ENCODE peak calls at places on chromosomes 13 and 19, in six cellular contexts. One of them, this sample, is unnamed.

GRCh38 chr19:13827656-13828055 is 32.4 kb downstream of the ZSWIM4 start:
- DNase-seq in HT1080: no peak
- DNase-seq in pancreas: no peak
- DNase-seq in cardiac muscle cell: no peak
- DNase-seq in T-helper 2 cell: no peak
- DNase-seq in amygdala: no peak
- DNase-seq in this sample: no peak

GRCh38 chr19:12825259-12826131 is 8.9 kb downstream of the RTBDN start:
- DNase-seq in amygdala: no peak
- DNase-seq in cardiac muscle cell: peak
- DNase-seq in T-helper 2 cell: no peak
- DNase-seq in HT1080: no peak
- DNase-seq in pancreas: no peak
- DNase-seq in this sample: no peak

GRCh38 chr13:48072304-48072703 is 22.6 kb downstream of the MED4 start:
- DNase-seq in HT1080: no peak
- DNase-seq in amygdala: no peak
- DNase-seq in pancreas: no peak
- DNase-seq in T-helper 2 cell: no peak
- DNase-seq in cardiac muscle cell: no peak
- DNase-seq in this sample: no peak

GRCh38 chr13:97329331-97329730 is 104.6 kb upstream of the RAP2A start:
- DNase-seq in pancreas: no peak
- DNase-seq in T-helper 2 cell: no peak
- DNase-seq in HT1080: no peak
- DNase-seq in amygdala: no peak
- DNase-seq in cardiac muscle cell: no peak
- DNase-seq in this sample: no peak

GRCh38 chr19:8086849-8087248 is 34.3 kb downstream of the CCL25 start:
- DNase-seq in cardiac muscle cell: no peak
- DNase-seq in HT1080: no peak
- DNase-seq in amygdala: no peak
- DNase-seq in T-helper 2 cell: no peak
- DNase-seq in pancreas: no peak
- DNase-seq in this sample: no peak

GRCh38 chr19:1057185-1057857 is 9.6 kb upstream of the ARHGAP45 start:
- DNase-seq in T-helper 2 cell: no peak
- DNase-seq in pancreas: no peak
- DNase-seq in HT1080: peak
- DNase-seq in cardiac muscle cell: peak
- DNase-seq in amygdala: no peak
- DNase-seq in this sample: no peak

GRCh38 chr19:16684216-16684615 is 23.3 kb downstream of the TMEM38A start:
- DNase-seq in pancreas: no peak
- DNase-seq in amygdala: no peak
- DNase-seq in T-helper 2 cell: no peak
- DNase-seq in cardiac muscle cell: no peak
- DNase-seq in HT1080: no peak
- DNase-seq in this sample: no peak

GRCh38 chr19:16043156-16043757 is 33.0 kb upstream of the TPM4 start:
- DNase-seq in pancreas: no peak
- DNase-seq in T-helper 2 cell: no peak
- DNase-seq in cardiac muscle cell: no peak
- DNase-seq in amygdala: no peak
- DNase-seq in HT1080: no peak
- DNase-seq in this sample: no peak

GRCh38 chr19:46574533-46574932 is 26.6 kb upstream of the CALM3 start:
- DNase-seq in T-helper 2 cell: peak
- DNase-seq in pancreas: no peak
- DNase-seq in amygdala: no peak
- DNase-seq in cardiac muscle cell: no peak
- DNase-seq in HT1080: no peak
- DNase-seq in this sample: peak

GRCh38 chr13:29543230-29544215 is 52.0 kb downstream of the SLC7A1 start:
- DNase-seq in amygdala: no peak
- DNase-seq in T-helper 2 cell: no peak
- DNase-seq in HT1080: peak
- DNase-seq in cardiac muscle cell: no peak
- DNase-seq in pancreas: no peak
- DNase-seq in this sample: peak

GRCh38 chr19:9857920-9858746 is 23.0 kb downstream of the PIN1 start:
- DNase-seq in cardiac muscle cell: no peak
- DNase-seq in HT1080: no peak
- DNase-seq in amygdala: no peak
- DNase-seq in pancreas: no peak
- DNase-seq in T-helper 2 cell: no peak
- DNase-seq in this sample: no peak

GRCh38 chr19:39532233-39533002 is at the start of gene EID2B:
- DNase-seq in pancreas: peak
- DNase-seq in HT1080: peak
- DNase-seq in cardiac muscle cell: peak
- DNase-seq in T-helper 2 cell: peak
- DNase-seq in amygdala: peak
- DNase-seq in this sample: peak

GRCh38 chr13:94080527-94080926 is 399.0 kb downstream of the DCT start:
- DNase-seq in pancreas: no peak
- DNase-seq in amygdala: no peak
- DNase-seq in T-helper 2 cell: no peak
- DNase-seq in HT1080: no peak
- DNase-seq in cardiac muscle cell: no peak
- DNase-seq in this sample: no peak

GRCh38 chr19:17775991-17776803 is 18.7 kb upstream of the B3GNT3 start:
- DNase-seq in pancreas: no peak
- DNase-seq in cardiac muscle cell: no peak
- DNase-seq in HT1080: no peak
- DNase-seq in amygdala: no peak
- DNase-seq in T-helper 2 cell: no peak
- DNase-seq in this sample: no peak

GRCh38 chr19:38180071-38180470 is 44.0 kb downstream of the DPF1 start:
- DNase-seq in HT1080: no peak
- DNase-seq in cardiac muscle cell: no peak
- DNase-seq in T-helper 2 cell: no peak
- DNase-seq in amygdala: no peak
- DNase-seq in pancreas: no peak
- DNase-seq in this sample: no peak

GRCh38 chr19:5354403-5354802 is 13.8 kb upstream of the PTPRS start:
- DNase-seq in T-helper 2 cell: no peak
- DNase-seq in pancreas: no peak
- DNase-seq in amygdala: no peak
- DNase-seq in HT1080: no peak
- DNase-seq in cardiac muscle cell: no peak
- DNase-seq in this sample: no peak

GRCh38 chr19:532578-533484 is 1.3 kb downstream of the CDC34 start:
- DNase-seq in pancreas: peak
- DNase-seq in amygdala: peak
- DNase-seq in T-helper 2 cell: no peak
- DNase-seq in HT1080: peak
- DNase-seq in cardiac muscle cell: peak
- DNase-seq in this sample: peak

GRCh38 chr13:71773534-71773933 is 93.5 kb downstream of the DACH1 start:
- DNase-seq in T-helper 2 cell: no peak
- DNase-seq in pancreas: no peak
- DNase-seq in cardiac muscle cell: no peak
- DNase-seq in amygdala: no peak
- DNase-seq in HT1080: no peak
- DNase-seq in this sample: no peak

GRCh38 chr13:30577381-30577780 is 40.3 kb upstream of the USPL1 start:
- DNase-seq in amygdala: no peak
- DNase-seq in pancreas: no peak
- DNase-seq in cardiac muscle cell: no peak
- DNase-seq in HT1080: peak
- DNase-seq in T-helper 2 cell: peak
- DNase-seq in this sample: peak

GRCh38 chr19:371501-372160 is 27.0 kb upstream of the MIER2 start:
- DNase-seq in HT1080: no peak
- DNase-seq in pancreas: no peak
- DNase-seq in amygdala: no peak
- DNase-seq in cardiac muscle cell: no peak
- DNase-seq in T-helper 2 cell: no peak
- DNase-seq in this sample: no peak

GRCh38 chr13:19083340-19083739 is 98.3 kb downstream of the TUBA3C start:
- DNase-seq in HT1080: no peak
- DNase-seq in amygdala: no peak
- DNase-seq in T-helper 2 cell: no peak
- DNase-seq in pancreas: no peak
- DNase-seq in cardiac muscle cell: no peak
- DNase-seq in this sample: no peak

GRCh38 chr13:107348931-107349330 is 781.0 kb upstream of the ARGLU1 start:
- DNase-seq in T-helper 2 cell: no peak
- DNase-seq in amygdala: no peak
- DNase-seq in pancreas: no peak
- DNase-seq in HT1080: peak
- DNase-seq in cardiac muscle cell: no peak
- DNase-seq in this sample: peak

GRCh38 chr19:8209111-8209964 is at the start of gene CERS4:
- DNase-seq in T-helper 2 cell: peak
- DNase-seq in amygdala: peak
- DNase-seq in cardiac muscle cell: peak
- DNase-seq in pancreas: peak
- DNase-seq in HT1080: no peak
- DNase-seq in this sample: peak

GRCh38 chr13:100588350-100589177 is at the start of gene GGACT:
- DNase-seq in HT1080: peak
- DNase-seq in cardiac muscle cell: peak
- DNase-seq in pancreas: peak
- DNase-seq in amygdala: peak
- DNase-seq in T-helper 2 cell: peak
- DNase-seq in this sample: peak

GRCh38 chr13:61777281-61777680 is 361.6 kb upstream of the PCDH20 start:
- DNase-seq in T-helper 2 cell: no peak
- DNase-seq in cardiac muscle cell: no peak
- DNase-seq in pancreas: no peak
- DNase-seq in amygdala: no peak
- DNase-seq in HT1080: no peak
- DNase-seq in this sample: no peak

GRCh38 chr19:14718522-14719113 is 28.8 kb downstream of the ZNF333 start:
- DNase-seq in HT1080: no peak
- DNase-seq in pancreas: no peak
- DNase-seq in amygdala: no peak
- DNase-seq in cardiac muscle cell: no peak
- DNase-seq in T-helper 2 cell: no peak
- DNase-seq in this sample: no peak

GRCh38 chr13:47672245-47672975 is 328.7 kb downstream of the SUCLA2 start:
- DNase-seq in cardiac muscle cell: no peak
- DNase-seq in amygdala: no peak
- DNase-seq in pancreas: no peak
- DNase-seq in T-helper 2 cell: no peak
- DNase-seq in HT1080: no peak
- DNase-seq in this sample: no peak

GRCh38 chr19:14004619-14005380 is 1.3 kb downstream of the RFX1 start:
- DNase-seq in HT1080: no peak
- DNase-seq in pancreas: peak
- DNase-seq in T-helper 2 cell: no peak
- DNase-seq in cardiac muscle cell: no peak
- DNase-seq in amygdala: no peak
- DNase-seq in this sample: no peak

GRCh38 chr13:25463496-25463895 is 91.7 kb downstream of the ATP8A2 start:
- DNase-seq in T-helper 2 cell: no peak
- DNase-seq in pancreas: no peak
- DNase-seq in cardiac muscle cell: no peak
- DNase-seq in HT1080: peak
- DNase-seq in amygdala: no peak
- DNase-seq in this sample: no peak

GRCh38 chr13:50123862-50124535 is 108.8 kb downstream of the KCNRG start:
- DNase-seq in amygdala: peak
- DNase-seq in HT1080: peak
- DNase-seq in pancreas: peak
- DNase-seq in T-helper 2 cell: peak
- DNase-seq in cardiac muscle cell: peak
- DNase-seq in this sample: peak

GRCh38 chr19:16737909-16738308 is 18.3 kb downstream of the NWD1 start:
- DNase-seq in amygdala: no peak
- DNase-seq in HT1080: no peak
- DNase-seq in pancreas: no peak
- DNase-seq in cardiac muscle cell: no peak
- DNase-seq in T-helper 2 cell: no peak
- DNase-seq in this sample: no peak

GRCh38 chr13:100490692-100491091 is 97.9 kb downstream of the GGACT start:
- DNase-seq in amygdala: no peak
- DNase-seq in pancreas: no peak
- DNase-seq in T-helper 2 cell: no peak
- DNase-seq in HT1080: no peak
- DNase-seq in cardiac muscle cell: no peak
- DNase-seq in this sample: no peak

GRCh38 chr19:9966024-9966423 is 29.7 kb upstream of the OLFM2 start:
- DNase-seq in amygdala: no peak
- DNase-seq in HT1080: no peak
- DNase-seq in pancreas: no peak
- DNase-seq in T-helper 2 cell: no peak
- DNase-seq in cardiac muscle cell: no peak
- DNase-seq in this sample: no peak

GRCh38 chr13:49956131-49956530 is 20.0 kb upstream of the SPRYD7 start:
- DNase-seq in amygdala: no peak
- DNase-seq in pancreas: no peak
- DNase-seq in cardiac muscle cell: no peak
- DNase-seq in T-helper 2 cell: no peak
- DNase-seq in HT1080: no peak
- DNase-seq in this sample: no peak

GRCh38 chr19:47573076-47574026 is at the start of gene ZNF541:
- DNase-seq in cardiac muscle cell: no peak
- DNase-seq in pancreas: peak
- DNase-seq in T-helper 2 cell: peak
- DNase-seq in HT1080: no peak
- DNase-seq in amygdala: no peak
- DNase-seq in this sample: no peak